ENCODE peak calls at places on chromosomes 16 and 17, in ten cellular contexts. One of them, this sample, is unnamed.

GRCh38 chr17:46818319-46818928 is at the start of gene WNT3:
- DNase-seq in naive thymus-derived CD8-positive, alpha-beta T cell: peak
- DNase-seq in neural progenitor cell: peak
- DNase-seq in CD4-positive, CD25-positive, alpha-beta regulatory T cell: peak
- DNase-seq in HCEC 1CT: no peak
- DNase-seq in amniotic stem cell: no peak
- DNase-seq in DMS79: no peak
- DNase-seq in stimulated activated CD4-positive, alpha-beta T cell treated with anti-CD3 and anti-CD28 coated beads, Interleukin-2, amount 100 ng/mL, for 48 hours: peak
- DNase-seq in Right ventricle myocardium superior: peak
- DNase-seq in T-helper 1 cell: peak
- DNase-seq in this sample: peak

GRCh38 chr17:69762359-69762758 is 312.7 kb upstream of the KCNJ16 start:
- DNase-seq in Right ventricle myocardium superior: no peak
- DNase-seq in HCEC 1CT: peak
- DNase-seq in stimulated activated CD4-positive, alpha-beta T cell treated with anti-CD3 and anti-CD28 coated beads, Interleukin-2, amount 100 ng/mL, for 48 hours: no peak
- DNase-seq in CD4-positive, CD25-positive, alpha-beta regulatory T cell: no peak
- DNase-seq in T-helper 1 cell: no peak
- DNase-seq in naive thymus-derived CD8-positive, alpha-beta T cell: no peak
- DNase-seq in amniotic stem cell: no peak
- DNase-seq in neural progenitor cell: no peak
- DNase-seq in DMS79: no peak
- DNase-seq in this sample: no peak

GRCh38 chr17:80857721-80858171 is 133.9 kb upstream of the CHMP6 start:
- DNase-seq in stimulated activated CD4-positive, alpha-beta T cell treated with anti-CD3 and anti-CD28 coated beads, Interleukin-2, amount 100 ng/mL, for 48 hours: no peak
- DNase-seq in DMS79: no peak
- DNase-seq in CD4-positive, CD25-positive, alpha-beta regulatory T cell: no peak
- DNase-seq in naive thymus-derived CD8-positive, alpha-beta T cell: no peak
- DNase-seq in HCEC 1CT: no peak
- DNase-seq in neural progenitor cell: no peak
- DNase-seq in T-helper 1 cell: no peak
- DNase-seq in amniotic stem cell: no peak
- DNase-seq in Right ventricle myocardium superior: no peak
- DNase-seq in this sample: no peak

GRCh38 chr17:45229681-45230409 is 8.2 kb downstream of the FMNL1 start:
- DNase-seq in amniotic stem cell: no peak
- DNase-seq in naive thymus-derived CD8-positive, alpha-beta T cell: no peak
- DNase-seq in stimulated activated CD4-positive, alpha-beta T cell treated with anti-CD3 and anti-CD28 coated beads, Interleukin-2, amount 100 ng/mL, for 48 hours: peak
- DNase-seq in HCEC 1CT: no peak
- DNase-seq in neural progenitor cell: no peak
- DNase-seq in CD4-positive, CD25-positive, alpha-beta regulatory T cell: no peak
- DNase-seq in Right ventricle myocardium superior: peak
- DNase-seq in T-helper 1 cell: no peak
- DNase-seq in DMS79: no peak
- DNase-seq in this sample: no peak

GRCh38 chr16:26963109-26963508 is 103.6 kb upstream of the C16orf82 start:
- DNase-seq in amniotic stem cell: no peak
- DNase-seq in neural progenitor cell: peak
- DNase-seq in DMS79: no peak
- DNase-seq in stimulated activated CD4-positive, alpha-beta T cell treated with anti-CD3 and anti-CD28 coated beads, Interleukin-2, amount 100 ng/mL, for 48 hours: peak
- DNase-seq in Right ventricle myocardium superior: no peak
- DNase-seq in T-helper 1 cell: peak
- DNase-seq in HCEC 1CT: peak
- DNase-seq in CD4-positive, CD25-positive, alpha-beta regulatory T cell: no peak
- DNase-seq in naive thymus-derived CD8-positive, alpha-beta T cell: no peak
- DNase-seq in this sample: peak

GRCh38 chr16:84543931-84544776 is 39.7 kb upstream of the MEAK7 start:
- DNase-seq in HCEC 1CT: no peak
- DNase-seq in amniotic stem cell: no peak
- DNase-seq in DMS79: no peak
- DNase-seq in naive thymus-derived CD8-positive, alpha-beta T cell: no peak
- DNase-seq in CD4-positive, CD25-positive, alpha-beta regulatory T cell: no peak
- DNase-seq in T-helper 1 cell: no peak
- DNase-seq in neural progenitor cell: no peak
- DNase-seq in Right ventricle myocardium superior: no peak
- DNase-seq in stimulated activated CD4-positive, alpha-beta T cell treated with anti-CD3 and anti-CD28 coated beads, Interleukin-2, amount 100 ng/mL, for 48 hours: no peak
- DNase-seq in this sample: no peak

GRCh38 chr16:80063028-80063767 is 462.7 kb upstream of the MAF start:
- DNase-seq in HCEC 1CT: no peak
- DNase-seq in CD4-positive, CD25-positive, alpha-beta regulatory T cell: no peak
- DNase-seq in amniotic stem cell: no peak
- DNase-seq in Right ventricle myocardium superior: no peak
- DNase-seq in neural progenitor cell: no peak
- DNase-seq in DMS79: no peak
- DNase-seq in stimulated activated CD4-positive, alpha-beta T cell treated with anti-CD3 and anti-CD28 coated beads, Interleukin-2, amount 100 ng/mL, for 48 hours: no peak
- DNase-seq in T-helper 1 cell: no peak
- DNase-seq in naive thymus-derived CD8-positive, alpha-beta T cell: no peak
- DNase-seq in this sample: no peak

GRCh38 chr17:19424934-19425868 is 14.2 kb downstream of the RNF112 start:
- DNase-seq in amniotic stem cell: no peak
- DNase-seq in stimulated activated CD4-positive, alpha-beta T cell treated with anti-CD3 and anti-CD28 coated beads, Interleukin-2, amount 100 ng/mL, for 48 hours: no peak
- DNase-seq in DMS79: no peak
- DNase-seq in naive thymus-derived CD8-positive, alpha-beta T cell: no peak
- DNase-seq in T-helper 1 cell: no peak
- DNase-seq in CD4-positive, CD25-positive, alpha-beta regulatory T cell: no peak
- DNase-seq in HCEC 1CT: peak
- DNase-seq in neural progenitor cell: no peak
- DNase-seq in Right ventricle myocardium superior: no peak
- DNase-seq in this sample: no peak

GRCh38 chr17:82520041-82520910 is 744 bp downstream of the FOXK2 start:
- DNase-seq in amniotic stem cell: no peak
- DNase-seq in Right ventricle myocardium superior: peak
- DNase-seq in HCEC 1CT: no peak
- DNase-seq in neural progenitor cell: peak
- DNase-seq in DMS79: no peak
- DNase-seq in CD4-positive, CD25-positive, alpha-beta regulatory T cell: peak
- DNase-seq in stimulated activated CD4-positive, alpha-beta T cell treated with anti-CD3 and anti-CD28 coated beads, Interleukin-2, amount 100 ng/mL, for 48 hours: no peak
- DNase-seq in T-helper 1 cell: peak
- DNase-seq in naive thymus-derived CD8-positive, alpha-beta T cell: peak
- DNase-seq in this sample: peak

GRCh38 chr16:9061358-9061813 is 30.1 kb upstream of the HAPSTR1 start:
- DNase-seq in amniotic stem cell: no peak
- DNase-seq in stimulated activated CD4-positive, alpha-beta T cell treated with anti-CD3 and anti-CD28 coated beads, Interleukin-2, amount 100 ng/mL, for 48 hours: no peak
- DNase-seq in T-helper 1 cell: no peak
- DNase-seq in neural progenitor cell: no peak
- DNase-seq in CD4-positive, CD25-positive, alpha-beta regulatory T cell: no peak
- DNase-seq in naive thymus-derived CD8-positive, alpha-beta T cell: no peak
- DNase-seq in HCEC 1CT: peak
- DNase-seq in Right ventricle myocardium superior: peak
- DNase-seq in DMS79: no peak
- DNase-seq in this sample: no peak

GRCh38 chr17:11598274-11599221 is at the start of gene DNAH9:
- DNase-seq in stimulated activated CD4-positive, alpha-beta T cell treated with anti-CD3 and anti-CD28 coated beads, Interleukin-2, amount 100 ng/mL, for 48 hours: no peak
- DNase-seq in neural progenitor cell: peak
- DNase-seq in Right ventricle myocardium superior: peak
- DNase-seq in HCEC 1CT: no peak
- DNase-seq in naive thymus-derived CD8-positive, alpha-beta T cell: no peak
- DNase-seq in amniotic stem cell: no peak
- DNase-seq in CD4-positive, CD25-positive, alpha-beta regulatory T cell: no peak
- DNase-seq in T-helper 1 cell: no peak
- DNase-seq in DMS79: no peak
- DNase-seq in this sample: peak

GRCh38 chr17:39483506-39483905 is 22.2 kb downstream of the CDK12 start:
- DNase-seq in naive thymus-derived CD8-positive, alpha-beta T cell: no peak
- DNase-seq in neural progenitor cell: no peak
- DNase-seq in HCEC 1CT: no peak
- DNase-seq in DMS79: no peak
- DNase-seq in T-helper 1 cell: no peak
- DNase-seq in stimulated activated CD4-positive, alpha-beta T cell treated with anti-CD3 and anti-CD28 coated beads, Interleukin-2, amount 100 ng/mL, for 48 hours: no peak
- DNase-seq in Right ventricle myocardium superior: no peak
- DNase-seq in CD4-positive, CD25-positive, alpha-beta regulatory T cell: no peak
- DNase-seq in amniotic stem cell: no peak
- DNase-seq in this sample: no peak

GRCh38 chr17:82864721-82865240 is 25.0 kb upstream of the ZNF750 start:
- DNase-seq in amniotic stem cell: no peak
- DNase-seq in DMS79: no peak
- DNase-seq in T-helper 1 cell: no peak
- DNase-seq in stimulated activated CD4-positive, alpha-beta T cell treated with anti-CD3 and anti-CD28 coated beads, Interleukin-2, amount 100 ng/mL, for 48 hours: no peak
- DNase-seq in HCEC 1CT: no peak
- DNase-seq in neural progenitor cell: no peak
- DNase-seq in Right ventricle myocardium superior: no peak
- DNase-seq in naive thymus-derived CD8-positive, alpha-beta T cell: no peak
- DNase-seq in CD4-positive, CD25-positive, alpha-beta regulatory T cell: no peak
- DNase-seq in this sample: no peak

GRCh38 chr17:60372790-60373483 is 19.0 kb downstream of the USP32 start:
- DNase-seq in T-helper 1 cell: no peak
- DNase-seq in neural progenitor cell: no peak
- DNase-seq in HCEC 1CT: peak
- DNase-seq in amniotic stem cell: peak
- DNase-seq in Right ventricle myocardium superior: no peak
- DNase-seq in CD4-positive, CD25-positive, alpha-beta regulatory T cell: no peak
- DNase-seq in naive thymus-derived CD8-positive, alpha-beta T cell: no peak
- DNase-seq in stimulated activated CD4-positive, alpha-beta T cell treated with anti-CD3 and anti-CD28 coated beads, Interleukin-2, amount 100 ng/mL, for 48 hours: no peak
- DNase-seq in DMS79: no peak
- DNase-seq in this sample: no peak

GRCh38 chr16:55494994-55495421 is 13.9 kb upstream of the LPCAT2 start:
- DNase-seq in CD4-positive, CD25-positive, alpha-beta regulatory T cell: no peak
- DNase-seq in stimulated activated CD4-positive, alpha-beta T cell treated with anti-CD3 and anti-CD28 coated beads, Interleukin-2, amount 100 ng/mL, for 48 hours: no peak
- DNase-seq in DMS79: no peak
- DNase-seq in neural progenitor cell: peak
- DNase-seq in T-helper 1 cell: no peak
- DNase-seq in Right ventricle myocardium superior: no peak
- DNase-seq in naive thymus-derived CD8-positive, alpha-beta T cell: no peak
- DNase-seq in amniotic stem cell: peak
- DNase-seq in HCEC 1CT: peak
- DNase-seq in this sample: no peak

GRCh38 chr17:56165017-56165720 is 11.9 kb downstream of the ANKFN1 start:
- DNase-seq in DMS79: no peak
- DNase-seq in T-helper 1 cell: no peak
- DNase-seq in neural progenitor cell: no peak
- DNase-seq in Right ventricle myocardium superior: no peak
- DNase-seq in CD4-positive, CD25-positive, alpha-beta regulatory T cell: no peak
- DNase-seq in HCEC 1CT: peak
- DNase-seq in stimulated activated CD4-positive, alpha-beta T cell treated with anti-CD3 and anti-CD28 coated beads, Interleukin-2, amount 100 ng/mL, for 48 hours: no peak
- DNase-seq in naive thymus-derived CD8-positive, alpha-beta T cell: no peak
- DNase-seq in amniotic stem cell: no peak
- DNase-seq in this sample: no peak

GRCh38 chr16:23071202-23072083 is 77.8 kb downstream of the USP31 start:
- DNase-seq in neural progenitor cell: no peak
- DNase-seq in naive thymus-derived CD8-positive, alpha-beta T cell: no peak
- DNase-seq in amniotic stem cell: no peak
- DNase-seq in DMS79: no peak
- DNase-seq in T-helper 1 cell: no peak
- DNase-seq in stimulated activated CD4-positive, alpha-beta T cell treated with anti-CD3 and anti-CD28 coated beads, Interleukin-2, amount 100 ng/mL, for 48 hours: no peak
- DNase-seq in HCEC 1CT: no peak
- DNase-seq in CD4-positive, CD25-positive, alpha-beta regulatory T cell: no peak
- DNase-seq in Right ventricle myocardium superior: no peak
- DNase-seq in this sample: no peak

GRCh38 chr16:55515110-55515509 is 6.2 kb downstream of the LPCAT2 start:
- DNase-seq in DMS79: no peak
- DNase-seq in stimulated activated CD4-positive, alpha-beta T cell treated with anti-CD3 and anti-CD28 coated beads, Interleukin-2, amount 100 ng/mL, for 48 hours: no peak
- DNase-seq in amniotic stem cell: no peak
- DNase-seq in naive thymus-derived CD8-positive, alpha-beta T cell: no peak
- DNase-seq in CD4-positive, CD25-positive, alpha-beta regulatory T cell: no peak
- DNase-seq in T-helper 1 cell: no peak
- DNase-seq in Right ventricle myocardium superior: no peak
- DNase-seq in neural progenitor cell: no peak
- DNase-seq in HCEC 1CT: peak
- DNase-seq in this sample: no peak

GRCh38 chr16:57647136-57647875 is 18.9 kb downstream of the ADGRG1 start:
- DNase-seq in stimulated activated CD4-positive, alpha-beta T cell treated with anti-CD3 and anti-CD28 coated beads, Interleukin-2, amount 100 ng/mL, for 48 hours: no peak
- DNase-seq in amniotic stem cell: no peak
- DNase-seq in T-helper 1 cell: no peak
- DNase-seq in Right ventricle myocardium superior: no peak
- DNase-seq in naive thymus-derived CD8-positive, alpha-beta T cell: no peak
- DNase-seq in neural progenitor cell: no peak
- DNase-seq in DMS79: no peak
- DNase-seq in CD4-positive, CD25-positive, alpha-beta regulatory T cell: no peak
- DNase-seq in HCEC 1CT: no peak
- DNase-seq in this sample: peak

GRCh38 chr17:63573634-63574033 is 23.4 kb downstream of the DCAF7 start:
- DNase-seq in stimulated activated CD4-positive, alpha-beta T cell treated with anti-CD3 and anti-CD28 coated beads, Interleukin-2, amount 100 ng/mL, for 48 hours: no peak
- DNase-seq in HCEC 1CT: peak
- DNase-seq in T-helper 1 cell: no peak
- DNase-seq in amniotic stem cell: no peak
- DNase-seq in neural progenitor cell: peak
- DNase-seq in CD4-positive, CD25-positive, alpha-beta regulatory T cell: no peak
- DNase-seq in Right ventricle myocardium superior: no peak
- DNase-seq in DMS79: no peak
- DNase-seq in naive thymus-derived CD8-positive, alpha-beta T cell: no peak
- DNase-seq in this sample: peak

GRCh38 chr16:50675686-50676610 is 5.2 kb downstream of the SNX20 start:
- DNase-seq in amniotic stem cell: no peak
- DNase-seq in stimulated activated CD4-positive, alpha-beta T cell treated with anti-CD3 and anti-CD28 coated beads, Interleukin-2, amount 100 ng/mL, for 48 hours: no peak
- DNase-seq in Right ventricle myocardium superior: no peak
- DNase-seq in HCEC 1CT: no peak
- DNase-seq in T-helper 1 cell: no peak
- DNase-seq in neural progenitor cell: no peak
- DNase-seq in CD4-positive, CD25-positive, alpha-beta regulatory T cell: no peak
- DNase-seq in naive thymus-derived CD8-positive, alpha-beta T cell: no peak
- DNase-seq in DMS79: no peak
- DNase-seq in this sample: no peak